ENCODE peak calls at places on chromosomes 16 and 17, in four cellular contexts. G, Z, I and X are unnamed samples. For H3K9me3, the result is how much of the 10 kb centered on the place peaks cover.

GRCh38 chr16:87952751-87953150 is 1.5 kb downstream of the BANP start:
- DNase-seq in G (no peak), I (no peak), Z (no peak), X (no peak)

GRCh38 chr17:64599187-64599676 is 62.9 kb downstream of the SMURF2 start:
- DNase-seq in G (peak), Z (no peak), I (no peak), X (no peak)

GRCh38 chr16:71769222-71769621 is 39.4 kb downstream of the AP1G1 start:
- DNase-seq in Z (no peak), I (no peak), G (no peak), X (no peak)

GRCh38 chr17:58330997-58331814 is 2.6 kb upstream of the TSPOAP1 start:
- DNase-seq in Z (no peak), I (no peak), G (peak), X (no peak)

GRCh38 chr17:41486809-41487530 is 2.7 kb downstream of the KRT36 start:
- DNase-seq in Z (no peak), I (no peak), G (peak), X (no peak)

GRCh38 chr16:28977703-28978641 is 3.4 kb downstream of the SPNS1 start:
- DNase-seq in G (no peak), Z (peak), I (no peak), X (no peak)

GRCh38 chr17:80210348-80211108 is 9.6 kb downstream of the SGSH start:
- DNase-seq in G (no peak), Z (no peak), I (no peak), X (no peak)

GRCh38 chr16:16012144-16012543 is 62.7 kb downstream of the ABCC1 start:
- DNase-seq in Z (no peak), G (no peak), I (no peak), X (no peak)

GRCh38 chr17:19538095-19539039 is 4.7 kb downstream of the SLC47A1 start:
- DNase-seq in Z (peak), I (no peak), G (no peak), X (no peak)

GRCh38 chr16:68417711-68418301 is 30.5 kb downstream of the SMPD3 start:
- DNase-seq in Z (peak), G (peak), I (peak), X (no peak)

GRCh38 chr16:56708418-56708817 is 21.5 kb upstream of the NUP93 start:
- DNase-seq in G (no peak), I (no peak), Z (no peak), X (no peak)

GRCh38 chr17:27106347-27106981 is 187.4 kb upstream of the WSB1 start:
- DNase-seq in Z (no peak), I (no peak), G (no peak), X (no peak)

GRCh38 chr17:27109346-27109745 is 184.6 kb upstream of the WSB1 start:
- DNase-seq in Z (no peak), G (no peak), I (no peak), X (no peak)

GRCh38 chr17:27105636-27106035 is 188.3 kb upstream of the WSB1 start:
- DNase-seq in I (no peak), Z (no peak), G (no peak), X (no peak)

GRCh38 chr17:27106982-27107360 is 186.9 kb upstream of the WSB1 start:
- DNase-seq in Z (no peak), I (no peak), G (no peak), X (no peak)
- H3K9me3 ChIP-seq in Z (under half), I (under half), G (under half), X (under half)

GRCh38 chr16:75175074-75175473 is 26.8 kb downstream of the ZFP1 start:
- DNase-seq in I (no peak), G (no peak), Z (no peak), X (no peak)
- H3K9me3 ChIP-seq in I (half or more), G (under half), Z (under half), X (under half)

GRCh38 chr16:50419116-50419515 is 50.3 kb upstream of the BRD7 start:
- DNase-seq in I (no peak), Z (no peak), G (no peak), X (no peak)
- H3K9me3 ChIP-seq in I (under half), Z (under half), G (under half), X (under half)

GRCh38 chr17:61700252-61700651 is 109.2 kb upstream of the NACA2 start:
- DNase-seq in Z (no peak), I (no peak), G (no peak), X (no peak)

GRCh38 chr17:61701334-61701733 is 110.3 kb upstream of the NACA2 start:
- DNase-seq in G (no peak), Z (no peak), I (no peak), X (no peak)

GRCh38 chr17:61699694-61700093 is 108.7 kb upstream of the NACA2 start:
- DNase-seq in I (no peak), G (no peak), Z (no peak), X (no peak)

GRCh38 chr17:61702450-61702849 is 111.4 kb upstream of the NACA2 start:
- DNase-seq in Z (no peak), I (no peak), G (no peak), X (no peak)

DNA sequence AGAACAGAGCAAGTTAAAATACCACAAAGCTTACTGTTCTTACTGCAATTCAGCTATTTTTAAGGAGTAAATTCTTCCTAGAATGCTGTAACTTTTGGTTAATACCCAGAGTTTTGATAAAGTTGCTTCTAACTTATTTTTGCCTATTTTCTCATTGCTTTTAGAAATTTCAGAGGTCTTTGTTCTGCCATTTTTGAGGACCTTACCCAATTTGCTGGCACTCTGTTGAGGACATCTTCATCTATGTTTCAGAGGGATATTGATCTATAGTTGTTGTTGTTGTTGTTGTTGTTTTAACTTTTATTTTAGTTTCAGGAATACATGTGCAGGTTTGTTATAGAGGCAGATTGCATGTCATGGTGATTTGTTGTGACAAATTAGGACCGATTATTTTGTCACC is 111.0 kb upstream of the NACA2 start:
- DNase-seq in G (no peak), Z (no peak), I (no peak), X (no peak)
- H3K9me3 ChIP-seq in G (under half), Z (under half), I (under half), X (under half)

GRCh38 chr16:64780445-64780844 is 341.4 kb downstream of the CDH11 start:
- DNase-seq in Z (no peak), G (no peak), I (no peak), X (no peak)
- H3K9me3 ChIP-seq in Z (under half), G (under half), I (under half), X (under half)